ENCODE peak calls at places on chromosomes 7 and 10, in nine cellular contexts. One of them, this sample, is unnamed.
A peak's percentile ranks its signal among the peaks of the same experiment; 100 is the strongest.

GRCh38 chr10:8378198-8378983 is 323.9 kb downstream of the GATA3 start:
- DNase-seq in astrocyte: no peak
- DNase-seq in prostate gland: no peak
- DNase-seq in hepatocyte: no peak
- DNase-seq in OCI-LY7: no peak
- DNase-seq in cardiac muscle cell: no peak
- DNase-seq in uterus: no peak
- DNase-seq in fibroblast of lung: no peak
- DNase-seq in lung: no peak
- DNase-seq in this sample: no peak

GRCh38 chr7:73674468-73675124 is 7.0 kb downstream of the VPS37D start:
- DNase-seq in uterus: no peak
- DNase-seq in hepatocyte: no peak
- DNase-seq in cardiac muscle cell: no peak
- DNase-seq in lung: no peak
- DNase-seq in fibroblast of lung: no peak
- DNase-seq in astrocyte: no peak
- DNase-seq in prostate gland: no peak
- DNase-seq in OCI-LY7: no peak
- DNase-seq in this sample: no peak

GRCh38 chr7:85890244-85890811 is 703.5 kb upstream of the SEMA3D start:
- DNase-seq in fibroblast of lung: peak; percentile 23
- DNase-seq in lung: no peak
- DNase-seq in cardiac muscle cell: peak; percentile 43
- DNase-seq in hepatocyte: peak; percentile 46
- DNase-seq in astrocyte: peak; percentile 9
- DNase-seq in prostate gland: no peak
- DNase-seq in uterus: no peak
- DNase-seq in OCI-LY7: peak; percentile 66
- DNase-seq in this sample: no peak

GRCh38 chr7:97005764-97006145 is 402 bp downstream of the DLX6 start:
- DNase-seq in fibroblast of lung: no peak
- DNase-seq in lung: no peak
- DNase-seq in astrocyte: no peak
- DNase-seq in OCI-LY7: no peak
- DNase-seq in prostate gland: no peak
- DNase-seq in uterus: no peak
- DNase-seq in cardiac muscle cell: no peak
- DNase-seq in hepatocyte: no peak
- DNase-seq in this sample: no peak

GRCh38 chr7:107501593-107501992 is 31.7 kb downstream of the GPR22 start:
- DNase-seq in prostate gland: no peak
- DNase-seq in astrocyte: no peak
- DNase-seq in OCI-LY7: peak; percentile 41
- DNase-seq in uterus: no peak
- DNase-seq in cardiac muscle cell: peak; percentile 49
- DNase-seq in lung: no peak
- DNase-seq in fibroblast of lung: peak; percentile 15
- DNase-seq in hepatocyte: peak; percentile 17
- DNase-seq in this sample: no peak

GRCh38 chr7:73907554-73908122 is 46.7 kb downstream of the TMEM270 start:
- DNase-seq in lung: no peak
- DNase-seq in cardiac muscle cell: no peak
- DNase-seq in hepatocyte: no peak
- DNase-seq in OCI-LY7: no peak
- DNase-seq in prostate gland: no peak
- DNase-seq in uterus: no peak
- DNase-seq in fibroblast of lung: no peak
- DNase-seq in astrocyte: no peak
- DNase-seq in this sample: no peak

GRCh38 chr7:1114505-1114904 is 26.6 kb downstream of the GPER1 start:
- DNase-seq in hepatocyte: no peak
- DNase-seq in cardiac muscle cell: no peak
- DNase-seq in fibroblast of lung: no peak
- DNase-seq in lung: no peak
- DNase-seq in uterus: no peak
- DNase-seq in prostate gland: no peak
- DNase-seq in astrocyte: no peak
- DNase-seq in OCI-LY7: no peak
- DNase-seq in this sample: peak; percentile 36

GRCh38 chr10:129913021-129913695 is 50.9 kb downstream of the EBF3 start:
- DNase-seq in fibroblast of lung: no peak
- DNase-seq in lung: no peak
- DNase-seq in uterus: no peak
- DNase-seq in hepatocyte: no peak
- DNase-seq in OCI-LY7: no peak
- DNase-seq in prostate gland: no peak
- DNase-seq in cardiac muscle cell: no peak
- DNase-seq in astrocyte: no peak
- DNase-seq in this sample: no peak

GRCh38 chr10:49024484-49024883 is 84.8 kb upstream of the LRRC18 start:
- DNase-seq in lung: no peak
- DNase-seq in uterus: peak; percentile 31
- DNase-seq in hepatocyte: no peak
- DNase-seq in prostate gland: no peak
- DNase-seq in astrocyte: no peak
- DNase-seq in fibroblast of lung: no peak
- DNase-seq in cardiac muscle cell: no peak
- DNase-seq in OCI-LY7: no peak
- DNase-seq in this sample: no peak

GRCh38 chr10:49023071-49023470 is 83.4 kb upstream of the LRRC18 start:
- DNase-seq in uterus: no peak
- DNase-seq in prostate gland: no peak
- DNase-seq in fibroblast of lung: no peak
- DNase-seq in cardiac muscle cell: no peak
- DNase-seq in OCI-LY7: no peak
- DNase-seq in lung: no peak
- DNase-seq in astrocyte: no peak
- DNase-seq in hepatocyte: no peak
- DNase-seq in this sample: no peak

GRCh38 chr10:49023752-49024151 is 84.1 kb upstream of the LRRC18 start:
- DNase-seq in prostate gland: no peak
- DNase-seq in astrocyte: no peak
- DNase-seq in cardiac muscle cell: peak; percentile 65
- DNase-seq in OCI-LY7: no peak
- DNase-seq in fibroblast of lung: no peak
- DNase-seq in uterus: peak; percentile 41
- DNase-seq in lung: no peak
- DNase-seq in hepatocyte: peak; percentile 44
- DNase-seq in this sample: no peak

GRCh38 chr10:49028639-49029038 is 86.7 kb downstream of the VSTM4 start:
- DNase-seq in astrocyte: no peak
- DNase-seq in uterus: no peak
- DNase-seq in prostate gland: no peak
- DNase-seq in cardiac muscle cell: no peak
- DNase-seq in OCI-LY7: no peak
- DNase-seq in hepatocyte: no peak
- DNase-seq in lung: no peak
- DNase-seq in fibroblast of lung: no peak
- DNase-seq in this sample: no peak

DNA sequence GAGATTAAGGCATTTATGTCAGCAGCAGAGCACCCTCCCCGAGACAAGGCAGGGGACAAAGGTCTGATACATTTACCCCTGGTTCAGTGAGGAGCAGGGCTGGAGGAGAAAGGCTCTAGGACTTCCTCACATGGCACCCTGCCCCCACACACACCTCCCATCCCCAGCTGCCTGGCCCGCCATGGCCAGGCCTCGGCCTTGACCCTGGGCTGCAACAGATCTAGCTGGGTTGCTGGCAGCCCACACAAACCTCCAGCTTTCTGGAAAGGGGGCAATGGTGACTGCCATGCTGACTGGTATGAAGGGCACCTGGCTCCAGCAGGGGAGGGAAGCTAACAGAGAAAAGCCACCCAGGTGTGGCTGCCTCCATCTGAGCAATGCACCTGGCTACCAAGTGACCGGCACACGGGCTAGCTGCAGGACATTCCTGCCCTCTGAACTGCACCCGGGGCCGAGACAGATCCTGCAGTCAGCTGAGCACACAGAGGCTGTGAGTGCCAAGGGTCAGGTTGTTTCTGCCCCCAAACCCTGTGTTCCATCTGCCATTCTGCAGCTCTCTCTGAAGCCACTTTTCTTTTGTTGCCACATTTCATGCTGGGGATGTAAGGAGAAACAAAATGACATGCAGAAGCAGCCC is 85.8 kb upstream of the LRRC18 start:
- DNase-seq in fibroblast of lung: no peak
- DNase-seq in lung: no peak
- DNase-seq in cardiac muscle cell: no peak
- DNase-seq in prostate gland: no peak
- DNase-seq in uterus: no peak
- DNase-seq in OCI-LY7: no peak
- DNase-seq in hepatocyte: no peak
- DNase-seq in astrocyte: no peak
- DNase-seq in this sample: no peak
- H3K27ac ChIP-seq in fibroblast of lung: no peak overlapping the region
- H3K27ac ChIP-seq in lung: peak overlapping the region; percentile 43
- H3K27ac ChIP-seq in cardiac muscle cell: no peak overlapping the region
- H3K27ac ChIP-seq in prostate gland: no peak overlapping the region
- H3K27ac ChIP-seq in uterus: peak overlapping the region; percentile 70
- H3K27ac ChIP-seq in OCI-LY7: no peak overlapping the region
- H3K27ac ChIP-seq in hepatocyte: peak overlapping the region; percentile 73
- H3K27ac ChIP-seq in astrocyte: no peak overlapping the region
- H3K27ac ChIP-seq in this sample: no peak overlapping the region

GRCh38 chr10:97178074-97178473 is 7.7 kb downstream of the SLIT1 start:
- DNase-seq in cardiac muscle cell: no peak
- DNase-seq in uterus: no peak
- DNase-seq in astrocyte: no peak
- DNase-seq in hepatocyte: no peak
- DNase-seq in prostate gland: no peak
- DNase-seq in fibroblast of lung: no peak
- DNase-seq in lung: no peak
- DNase-seq in OCI-LY7: no peak
- DNase-seq in this sample: no peak

GRCh38 chr10:97180367-97180763 is 5.4 kb downstream of the SLIT1 start:
- DNase-seq in hepatocyte: no peak
- DNase-seq in OCI-LY7: no peak
- DNase-seq in astrocyte: no peak
- DNase-seq in cardiac muscle cell: no peak
- DNase-seq in prostate gland: no peak
- DNase-seq in fibroblast of lung: no peak
- DNase-seq in lung: no peak
- DNase-seq in uterus: no peak
- DNase-seq in this sample: no peak

GRCh38 chr10:97179311-97179710 is 6.4 kb downstream of the SLIT1 start:
- DNase-seq in astrocyte: no peak
- DNase-seq in cardiac muscle cell: no peak
- DNase-seq in prostate gland: no peak
- DNase-seq in lung: no peak
- DNase-seq in OCI-LY7: no peak
- DNase-seq in hepatocyte: no peak
- DNase-seq in fibroblast of lung: no peak
- DNase-seq in uterus: no peak
- DNase-seq in this sample: no peak

GRCh38 chr10:97180986-97181385 is 4.8 kb downstream of the SLIT1 start:
- DNase-seq in lung: no peak
- DNase-seq in OCI-LY7: no peak
- DNase-seq in fibroblast of lung: no peak
- DNase-seq in uterus: no peak
- DNase-seq in hepatocyte: no peak
- DNase-seq in cardiac muscle cell: no peak
- DNase-seq in prostate gland: no peak
- DNase-seq in astrocyte: no peak
- DNase-seq in this sample: no peak

DNA sequence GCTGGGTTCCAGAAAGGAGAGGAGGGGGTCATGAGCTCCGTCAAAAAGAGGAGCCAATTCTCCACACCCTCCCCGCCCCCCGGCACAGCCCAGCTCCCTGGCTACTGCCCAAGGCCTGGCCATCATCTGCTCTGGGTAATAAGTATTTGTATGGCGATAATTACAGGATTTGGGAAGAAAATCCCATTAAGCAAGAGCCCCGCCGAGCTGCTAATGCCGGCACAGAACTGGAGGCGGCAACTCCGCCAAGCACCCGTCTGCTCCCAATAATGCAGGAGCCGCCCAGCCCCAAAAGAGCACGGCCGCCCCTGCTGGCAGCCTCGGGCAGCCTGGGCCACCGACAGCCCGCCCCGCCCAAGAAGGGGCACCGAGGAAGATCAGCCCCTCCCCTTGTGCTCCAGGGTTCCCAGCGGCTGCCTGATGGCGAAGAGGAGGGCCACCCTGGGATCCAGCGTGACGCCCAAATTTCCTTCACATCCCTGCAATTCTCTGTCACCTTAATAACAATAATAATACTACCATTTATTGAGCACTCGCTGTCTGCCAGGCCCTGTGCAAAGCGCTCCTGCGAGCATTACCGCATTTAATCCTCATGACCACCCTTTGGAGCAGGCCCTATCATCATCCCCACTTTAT is 5.9 kb downstream of the SLIT1 start:
- DNase-seq in astrocyte: no peak
- DNase-seq in OCI-LY7: no peak
- DNase-seq in hepatocyte: peak; percentile 41
- DNase-seq in prostate gland: no peak
- DNase-seq in fibroblast of lung: no peak
- DNase-seq in lung: no peak
- DNase-seq in uterus: no peak
- DNase-seq in cardiac muscle cell: peak; percentile 8
- DNase-seq in this sample: no peak
- H3K4me3 ChIP-seq in astrocyte: no peak overlapping the region
- H3K4me3 ChIP-seq in OCI-LY7: no peak overlapping the region
- H3K4me3 ChIP-seq in hepatocyte: no peak overlapping the region
- H3K4me3 ChIP-seq in prostate gland: no peak overlapping the region
- H3K4me3 ChIP-seq in fibroblast of lung: no peak overlapping the region
- H3K4me3 ChIP-seq in lung: no peak overlapping the region
- H3K4me3 ChIP-seq in uterus: no peak overlapping the region
- H3K4me3 ChIP-seq in cardiac muscle cell: no peak overlapping the region
- H3K4me3 ChIP-seq in this sample: no peak overlapping the region

GRCh38 chr10:116809528-116810500 is 39.5 kb upstream of the ENO4 start:
- DNase-seq in cardiac muscle cell: peak; percentile 19
- DNase-seq in astrocyte: no peak
- DNase-seq in uterus: no peak
- DNase-seq in fibroblast of lung: no peak
- DNase-seq in OCI-LY7: no peak
- DNase-seq in hepatocyte: peak; percentile 42
- DNase-seq in lung: no peak
- DNase-seq in prostate gland: no peak
- DNase-seq in this sample: no peak
- H3K27ac ChIP-seq in cardiac muscle cell: no peak overlapping the region
- H3K27ac ChIP-seq in astrocyte: no peak overlapping the region
- H3K27ac ChIP-seq in uterus: no peak overlapping the region
- H3K27ac ChIP-seq in fibroblast of lung: no peak overlapping the region
- H3K27ac ChIP-seq in OCI-LY7: no peak overlapping the region
- H3K27ac ChIP-seq in hepatocyte: no peak overlapping the region
- H3K27ac ChIP-seq in lung: no peak overlapping the region
- H3K27ac ChIP-seq in prostate gland: no peak overlapping the region
- H3K27ac ChIP-seq in this sample: no peak overlapping the region

GRCh38 chr10:30701471-30702173 is 72.1 kb upstream of the LYZL2 start:
- DNase-seq in lung: no peak
- DNase-seq in hepatocyte: no peak
- DNase-seq in fibroblast of lung: peak; percentile 78
- DNase-seq in cardiac muscle cell: peak; percentile 75
- DNase-seq in uterus: peak; percentile 24
- DNase-seq in astrocyte: peak; percentile 70
- DNase-seq in OCI-LY7: peak; percentile 87
- DNase-seq in prostate gland: no peak
- DNase-seq in this sample: no peak

GRCh38 chr10:30704016-30704600 is 74.6 kb upstream of the LYZL2 start:
- DNase-seq in OCI-LY7: peak; percentile 79
- DNase-seq in cardiac muscle cell: no peak
- DNase-seq in hepatocyte: no peak
- DNase-seq in lung: no peak
- DNase-seq in prostate gland: no peak
- DNase-seq in astrocyte: no peak
- DNase-seq in uterus: no peak
- DNase-seq in fibroblast of lung: no peak
- DNase-seq in this sample: no peak

GRCh38 chr10:30705086-30705624 is 75.6 kb upstream of the LYZL2 start:
- DNase-seq in hepatocyte: no peak
- DNase-seq in prostate gland: no peak
- DNase-seq in OCI-LY7: peak; percentile 92
- DNase-seq in fibroblast of lung: no peak
- DNase-seq in astrocyte: no peak
- DNase-seq in uterus: no peak
- DNase-seq in cardiac muscle cell: no peak
- DNase-seq in lung: no peak
- DNase-seq in this sample: no peak

GRCh38 chr10:30705625-30706149 is 76.1 kb upstream of the LYZL2 start:
- DNase-seq in OCI-LY7: peak; percentile 81
- DNase-seq in astrocyte: no peak
- DNase-seq in hepatocyte: no peak
- DNase-seq in cardiac muscle cell: no peak
- DNase-seq in prostate gland: no peak
- DNase-seq in uterus: no peak
- DNase-seq in lung: no peak
- DNase-seq in fibroblast of lung: no peak
- DNase-seq in this sample: no peak

DNA sequence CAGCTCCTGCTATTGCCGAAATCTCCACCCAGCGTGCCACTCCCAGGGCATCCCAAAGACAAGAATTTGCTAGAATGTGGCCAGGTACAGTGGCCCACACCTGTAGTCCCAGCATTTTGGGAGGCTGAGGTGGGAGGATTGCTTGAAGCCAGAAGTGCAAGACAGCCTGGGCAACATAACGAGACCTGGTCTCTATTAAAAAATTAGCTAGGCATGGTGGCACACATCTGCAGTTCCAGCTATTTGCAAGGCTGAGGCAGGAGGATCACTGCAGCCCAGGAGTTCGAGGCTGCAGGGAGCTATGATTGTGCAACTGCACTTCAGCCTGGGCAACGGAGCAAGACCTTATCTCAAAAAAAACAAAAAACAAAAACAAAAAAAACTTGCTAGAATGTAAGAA is 73.3 kb upstream of the LYZL2 start:
- DNase-seq in astrocyte: no peak
- DNase-seq in prostate gland: no peak
- DNase-seq in hepatocyte: no peak
- DNase-seq in lung: no peak
- DNase-seq in cardiac muscle cell: no peak
- DNase-seq in fibroblast of lung: no peak
- DNase-seq in OCI-LY7: peak; percentile 44
- DNase-seq in uterus: no peak
- DNase-seq in this sample: no peak
- H3K4me3 ChIP-seq in astrocyte: no peak overlapping the region
- H3K4me3 ChIP-seq in prostate gland: no peak overlapping the region
- H3K4me3 ChIP-seq in hepatocyte: no peak overlapping the region
- H3K4me3 ChIP-seq in lung: no peak overlapping the region
- H3K4me3 ChIP-seq in cardiac muscle cell: no peak overlapping the region
- H3K4me3 ChIP-seq in fibroblast of lung: no peak overlapping the region
- H3K4me3 ChIP-seq in OCI-LY7: peak overlapping the region; percentile 76
- H3K4me3 ChIP-seq in uterus: no peak overlapping the region
- H3K4me3 ChIP-seq in this sample: no peak overlapping the region